ENCODE peak calls at places on chromosomes 11 and 22, in four cellular contexts. Z is WTC11, T is HepG2, V is K562. D is an unnamed sample.
A peak's percentile ranks its signal among the peaks of the same experiment; 100 is the strongest.

GRCh38 chr11:133921513-133921912 is 35.3 kb downstream of the IGSF9B start:
- DNase-seq in Z (no peak), T (no peak), V (no peak), D (no peak)

GRCh38 chr11:34002420-34002819 is 49.1 kb upstream of the CAPRIN1 start:
- DNase-seq in Z (no peak), T (no peak), V (no peak), D (no peak)

GRCh38 chr11:72103754-72104167 is 664 bp upstream of the LAMTOR1 start:
- DNase-seq in Z (no peak), T (no peak), V (no peak), D (no peak)

GRCh38 chr22:19233189-19233661 is 54.7 kb upstream of the SLC25A1 start:
- DNase-seq in Z (no peak), T (no peak), V (no peak), D (no peak)

GRCh38 chr11:75583710-75584658 is 21.9 kb downstream of the SERPINH1 start:
- DNase-seq in Z (peak; percentile 75), T (no peak), V (peak; percentile 52), D (no peak)

GRCh38 chr22:26391623-26392022 is 37.4 kb upstream of the ASPHD2 start:
- DNase-seq in Z (no peak), T (no peak), V (no peak), D (no peak)

GRCh38 chr22:30864441-30865420 is 103.8 kb downstream of the MORC2 start:
- DNase-seq in Z (no peak), T (no peak), V (peak; percentile 2), D (no peak)

GRCh38 chr22:37088108-37088605 is 21.4 kb downstream of the TMPRSS6 start:
- DNase-seq in Z (no peak), T (no peak), V (peak; percentile 53), D (no peak)

GRCh38 chr11:32439488-32440210 is 4.3 kb upstream of the WT1 start:
- DNase-seq in Z (no peak), T (no peak), V (no peak), D (no peak)

GRCh38 chr11:64851831-64852337 is 7.4 kb upstream of the CDC42BPG start:
- DNase-seq in Z (no peak), T (no peak), V (no peak), D (no peak)
- TF ChIP-seq CBFB in Z (no peak), T (no peak), V (no peak), D (no peak)

DNA sequence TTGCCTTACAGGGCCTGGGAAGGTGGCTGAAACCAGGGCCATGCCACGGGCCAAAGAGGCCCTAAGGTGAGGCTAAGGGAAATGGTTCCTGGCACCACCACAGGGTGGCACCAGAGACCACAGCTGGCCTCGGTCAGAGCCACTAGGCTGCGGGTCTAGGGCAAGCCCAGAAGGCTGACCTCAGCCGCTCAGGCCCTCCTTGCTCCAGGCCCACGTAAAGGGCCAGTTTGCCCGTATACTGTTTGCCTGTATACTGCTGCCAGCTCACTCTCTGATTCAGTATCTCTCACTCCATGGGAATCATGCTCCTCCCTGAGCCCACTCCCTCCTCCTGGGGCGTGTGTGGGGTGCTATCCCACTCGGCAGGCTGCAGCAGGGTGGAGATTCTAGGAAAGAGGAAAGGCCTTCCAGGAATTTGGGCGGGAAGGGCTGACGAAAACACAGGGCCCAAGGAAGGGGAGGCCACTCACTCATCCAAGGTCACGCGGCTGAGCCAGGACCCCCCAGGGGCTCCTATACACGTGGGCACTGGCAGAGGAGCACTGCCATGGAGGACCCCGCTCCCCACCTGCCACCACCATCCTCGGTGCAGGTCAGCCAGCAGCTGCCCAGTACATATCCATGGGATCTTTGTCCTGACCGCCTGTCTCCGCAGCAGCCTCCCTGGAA is 62.4 kb downstream of the NECTIN1 start:
- DNase-seq in Z (peak; percentile 88), T (peak; percentile 63), V (peak; percentile 79), D (no peak)
- TF ChIP-seq CBFB in Z (no peak), T (no peak), V (no peak), D (no peak)

DNA sequence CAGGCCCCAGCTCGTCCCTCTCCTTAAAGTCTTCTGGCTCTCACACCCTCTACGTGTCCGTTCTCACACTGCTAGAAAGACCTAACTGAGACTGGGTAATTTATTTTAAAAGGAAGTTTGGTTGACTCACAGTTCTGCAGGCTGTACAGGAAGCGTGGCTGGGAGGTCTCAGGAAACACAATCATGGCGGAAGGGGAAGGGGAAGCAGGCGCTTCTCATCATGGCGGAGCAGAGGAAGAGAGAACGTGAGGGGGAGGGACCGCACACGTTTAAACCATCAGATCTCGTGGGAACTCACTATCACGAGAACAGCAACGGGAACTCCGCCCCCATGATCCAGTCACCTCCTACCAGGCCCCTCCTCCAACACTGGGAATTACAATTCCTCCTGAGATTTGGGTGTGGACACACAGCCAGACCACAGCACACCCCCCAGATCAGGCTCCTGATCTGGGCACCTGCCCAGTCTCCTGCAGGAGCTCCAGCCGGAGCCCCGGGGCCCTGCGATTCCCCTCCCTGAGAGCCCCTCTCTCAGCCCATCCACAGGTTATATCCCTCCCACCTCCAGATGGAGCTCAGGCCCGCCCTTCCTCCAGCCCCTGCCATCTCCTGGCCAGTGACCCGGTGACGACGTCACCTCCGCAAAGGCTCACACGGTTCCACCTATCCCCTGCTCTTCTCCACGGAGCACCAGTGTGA is 170.2 kb downstream of the BRD1 start:
- DNase-seq in Z (no peak), T (no peak), V (peak; percentile 68), D (peak; percentile 67)
- TF ChIP-seq CBFB in Z (no peak), T (no peak), V (no peak), D (no peak)

GRCh38 chr11:7384691-7385090 is 100.6 kb upstream of the OLFML1 start:
- DNase-seq in Z (no peak), T (no peak), V (no peak), D (no peak)

GRCh38 chr11:7383406-7383805 is 101.9 kb upstream of the OLFML1 start:
- DNase-seq in Z (no peak), T (no peak), V (no peak), D (no peak)

GRCh38 chr11:7381937-7382336 is 103.4 kb upstream of the OLFML1 start:
- DNase-seq in Z (no peak), T (no peak), V (no peak), D (no peak)

GRCh38 chr11:7385532-7385931 is 99.8 kb upstream of the OLFML1 start:
- DNase-seq in Z (no peak), T (no peak), V (no peak), D (no peak)
- TF ChIP-seq CBFB in Z (no peak), T (no peak), V (no peak), D (no peak)

D was measured in GM12878.